ENCODE peak calls at places on chromosomes 13 and 19, in ten cellular contexts. N is Calu3; F is NCI-H2107; J is BE2C; L is HT-29; C is HTR-8/SVneo; D is KG1; I is HEK293T; E is astrocyte of the spinal cord; Y is CD4-positive, alpha-beta T cell. B is an unnamed sample.

GRCh38 chr13:46655727-46656180 is 102.8 kb downstream of the LRCH1 start:
- DNase-seq in J (no peak), N (no peak), L (peak), E (peak), Y (no peak), F (no peak), I (no peak), D (no peak), C (no peak), B (no peak)

GRCh38 chr13:76024151-76024550 is 388.0 kb downstream of the LMO7 start:
- DNase-seq in C (no peak), E (no peak), L (no peak), I (no peak), N (no peak), D (no peak), Y (no peak), F (no peak), J (no peak), B (no peak)

GRCh38 chr19:4186087-4186993 is 3.9 kb downstream of the ANKRD24 start:
- DNase-seq in L (peak), F (peak), C (peak), Y (peak), I (peak), J (peak), E (peak), N (peak), D (peak), B (no peak)

GRCh38 chr19:14440049-14440448 is 6.9 kb downstream of the PKN1 start:
- DNase-seq in D (peak), E (no peak), C (no peak), I (no peak), N (no peak), F (no peak), Y (peak), L (no peak), J (no peak), B (no peak)

GRCh38 chr13:83184150-83184475 is 698.2 kb downstream of the SLITRK1 start:
- DNase-seq in I (no peak), C (no peak), L (no peak), J (no peak), Y (no peak), E (no peak), N (no peak), F (no peak), D (no peak), B (no peak)

GRCh38 chr19:45177817-45178261 is at the start of gene TRAPPC6A:
- DNase-seq in L (no peak), E (peak), D (no peak), I (no peak), Y (no peak), N (no peak), F (no peak), C (no peak), J (no peak), B (peak)

GRCh38 chr13:93529961-93530360 is 303.4 kb downstream of the GPC6 start:
- DNase-seq in Y (no peak), E (no peak), I (no peak), L (no peak), C (no peak), N (no peak), F (no peak), J (no peak), D (no peak), B (no peak)

GRCh38 chr13:37011002-37011401 is 10.4 kb downstream of the EXOSC8 start:
- DNase-seq in E (no peak), L (no peak), C (no peak), N (no peak), D (no peak), F (no peak), I (no peak), J (no peak), Y (no peak), B (no peak)

GRCh38 chr13:44974056-44974798 is 15.0 kb downstream of the NUFIP1 start:
- DNase-seq in Y (no peak), N (no peak), L (no peak), I (no peak), C (no peak), D (no peak), E (peak), J (no peak), F (no peak), B (no peak)

GRCh38 chr13:58324130-58324529 is 692.6 kb downstream of the PCDH17 start:
- DNase-seq in N (no peak), Y (no peak), J (no peak), E (no peak), I (no peak), L (no peak), C (no peak), D (no peak), F (no peak), B (no peak)

GRCh38 chr13:22487932-22488331 is 692.8 kb upstream of the SGCG start:
- DNase-seq in I (no peak), F (no peak), J (no peak), E (no peak), L (no peak), D (no peak), N (no peak), Y (no peak), C (no peak), B (no peak)

GRCh38 chr19:49690656-49691242 is at the start of gene CPT1C:
- DNase-seq in I (no peak), Y (no peak), D (no peak), C (no peak), N (no peak), J (peak), L (peak), E (peak), F (peak), B (peak)

GRCh38 chr19:44891016-44891882 is at the start of gene TOMM40:
- DNase-seq in I (no peak), C (no peak), N (peak), D (no peak), J (no peak), F (peak), L (peak), Y (no peak), E (no peak), B (peak)

GRCh38 chr19:33752018-33752790 is 44.5 kb upstream of the KCTD15 start:
- DNase-seq in F (no peak), L (no peak), J (no peak), N (no peak), I (no peak), E (no peak), D (no peak), Y (no peak), C (no peak), B (no peak)

GRCh38 chr13:109669234-109669612 is 117.2 kb downstream of the IRS2 start:
- DNase-seq in D (no peak), C (no peak), I (no peak), Y (no peak), E (no peak), N (no peak), J (no peak), L (no peak), F (no peak), B (no peak)

GRCh38 chr19:40614595-40615411 is 13.6 kb downstream of the LTBP4 start:
- DNase-seq in D (no peak), F (no peak), I (peak), C (peak), N (peak), E (peak), J (peak), L (peak), Y (peak), B (peak)

GRCh38 chr19:33823341-33823740 is 26.7 kb downstream of the KCTD15 start:
- DNase-seq in L (no peak), I (no peak), F (no peak), N (no peak), C (no peak), J (no peak), Y (no peak), D (no peak), E (no peak), B (no peak)

GRCh38 chr13:30334663-30335386 is 27.5 kb upstream of the KATNAL1 start:
- DNase-seq in J (peak), I (peak), D (no peak), F (no peak), Y (no peak), N (peak), E (peak), C (no peak), L (peak), B (no peak)

GRCh38 chr19:827710-828321 is at the start of gene AZU1:
- DNase-seq in D (no peak), J (no peak), I (no peak), N (peak), Y (no peak), L (no peak), E (no peak), C (no peak), F (no peak), B (no peak)

GRCh38 chr13:24176351-24177101 is 16.0 kb downstream of the SPATA13 start:
- DNase-seq in Y (no peak), E (no peak), N (no peak), L (no peak), C (no peak), F (no peak), I (no peak), D (no peak), J (no peak), B (no peak)

GRCh38 chr13:42525035-42525504 is 48.9 kb upstream of the TNFSF11 start:
- DNase-seq in C (no peak), J (no peak), I (no peak), Y (no peak), N (peak), L (peak), F (no peak), E (peak), D (no peak), B (no peak)

GRCh38 chr19:1250374-1251232 is 2.2 kb downstream of the MIDN start:
- DNase-seq in L (no peak), Y (no peak), J (peak), E (peak), F (no peak), D (no peak), I (peak), N (no peak), C (no peak), B (no peak)

GRCh38 chr19:15187026-15188007 is 13.5 kb downstream of the NOTCH3 start:
- DNase-seq in F (no peak), N (no peak), E (no peak), L (no peak), C (no peak), J (peak), D (no peak), I (peak), Y (no peak), B (no peak)

GRCh38 chr13:113404723-113405471 is 41.0 kb upstream of the GRTP1 start:
- DNase-seq in Y (no peak), J (no peak), N (no peak), C (no peak), L (no peak), D (no peak), F (peak), I (no peak), E (no peak), B (no peak)

B was measured in HS-27A.